ENCODE peak calls at places on chromosomes 16 and 17, in eight cellular contexts. One of them, this sample, is unnamed.
A peak's percentile ranks its signal among the peaks of the same experiment; 100 is the strongest.

GRCh38 chr17:43953746-43954145 is at the start of gene PYY:
- DNase-seq in colonic mucosa: no peak
- DNase-seq in activated T-helper 9 cell treated with anti-CD3 and anti-CD28 coated beads, Interleukin-2, amount 50 U/mL, for 16 hours: no peak
- DNase-seq in NCI-H460: no peak
- DNase-seq in stimulated activated CD8-positive, alpha-beta memory T cell treated with anti-CD3 and anti-CD28 coated beads, Interleukin-7, amount 100 ng/mL, for 1 hour: no peak
- DNase-seq in retina: no peak
- DNase-seq in fibroblast of lung: no peak
- DNase-seq in GM13976: no peak
- DNase-seq in this sample: no peak

GRCh38 chr17:50190278-50191069 is 11.0 kb downstream of the COL1A1 start:
- DNase-seq in colonic mucosa: no peak
- DNase-seq in activated T-helper 9 cell treated with anti-CD3 and anti-CD28 coated beads, Interleukin-2, amount 50 U/mL, for 16 hours: no peak
- DNase-seq in NCI-H460: no peak
- DNase-seq in stimulated activated CD8-positive, alpha-beta memory T cell treated with anti-CD3 and anti-CD28 coated beads, Interleukin-7, amount 100 ng/mL, for 1 hour: no peak
- DNase-seq in retina: no peak
- DNase-seq in fibroblast of lung: no peak
- DNase-seq in GM13976: no peak
- DNase-seq in this sample: no peak

GRCh38 chr16:3094289-3095027 is 4.6 kb downstream of the ZSCAN10 start:
- DNase-seq in colonic mucosa: peak; percentile 67
- DNase-seq in activated T-helper 9 cell treated with anti-CD3 and anti-CD28 coated beads, Interleukin-2, amount 50 U/mL, for 16 hours: peak; percentile 29
- DNase-seq in NCI-H460: peak; percentile 65
- DNase-seq in stimulated activated CD8-positive, alpha-beta memory T cell treated with anti-CD3 and anti-CD28 coated beads, Interleukin-7, amount 100 ng/mL, for 1 hour: no peak
- DNase-seq in retina: no peak
- DNase-seq in fibroblast of lung: peak; percentile 49
- DNase-seq in GM13976: peak; percentile 78
- DNase-seq in this sample: peak; percentile 38

GRCh38 chr16:48201515-48202201 is 42.4 kb upstream of the LONP2 start:
- DNase-seq in colonic mucosa: no peak
- DNase-seq in activated T-helper 9 cell treated with anti-CD3 and anti-CD28 coated beads, Interleukin-2, amount 50 U/mL, for 16 hours: no peak
- DNase-seq in NCI-H460: no peak
- DNase-seq in stimulated activated CD8-positive, alpha-beta memory T cell treated with anti-CD3 and anti-CD28 coated beads, Interleukin-7, amount 100 ng/mL, for 1 hour: no peak
- DNase-seq in retina: no peak
- DNase-seq in fibroblast of lung: no peak
- DNase-seq in GM13976: no peak
- DNase-seq in this sample: peak; percentile 37

GRCh38 chr16:85312174-85312573 is 199.9 kb upstream of the CIBAR2 start:
- DNase-seq in colonic mucosa: no peak
- DNase-seq in activated T-helper 9 cell treated with anti-CD3 and anti-CD28 coated beads, Interleukin-2, amount 50 U/mL, for 16 hours: no peak
- DNase-seq in NCI-H460: no peak
- DNase-seq in stimulated activated CD8-positive, alpha-beta memory T cell treated with anti-CD3 and anti-CD28 coated beads, Interleukin-7, amount 100 ng/mL, for 1 hour: no peak
- DNase-seq in retina: no peak
- DNase-seq in fibroblast of lung: no peak
- DNase-seq in GM13976: no peak
- DNase-seq in this sample: no peak

GRCh38 chr17:47184671-47185070 is 4.4 kb downstream of the CDC27 start:
- DNase-seq in colonic mucosa: no peak
- DNase-seq in activated T-helper 9 cell treated with anti-CD3 and anti-CD28 coated beads, Interleukin-2, amount 50 U/mL, for 16 hours: no peak
- DNase-seq in NCI-H460: no peak
- DNase-seq in stimulated activated CD8-positive, alpha-beta memory T cell treated with anti-CD3 and anti-CD28 coated beads, Interleukin-7, amount 100 ng/mL, for 1 hour: no peak
- DNase-seq in retina: no peak
- DNase-seq in fibroblast of lung: peak; percentile 15
- DNase-seq in GM13976: no peak
- DNase-seq in this sample: no peak

GRCh38 chr17:77833769-77834168 is 124.7 kb upstream of the TNRC6C start:
- DNase-seq in colonic mucosa: no peak
- DNase-seq in activated T-helper 9 cell treated with anti-CD3 and anti-CD28 coated beads, Interleukin-2, amount 50 U/mL, for 16 hours: no peak
- DNase-seq in NCI-H460: no peak
- DNase-seq in stimulated activated CD8-positive, alpha-beta memory T cell treated with anti-CD3 and anti-CD28 coated beads, Interleukin-7, amount 100 ng/mL, for 1 hour: no peak
- DNase-seq in retina: no peak
- DNase-seq in fibroblast of lung: no peak
- DNase-seq in GM13976: no peak
- DNase-seq in this sample: no peak

GRCh38 chr16:4945560-4946502 is 8.9 kb upstream of the PPL start:
- DNase-seq in colonic mucosa: peak; percentile 47
- DNase-seq in activated T-helper 9 cell treated with anti-CD3 and anti-CD28 coated beads, Interleukin-2, amount 50 U/mL, for 16 hours: no peak
- DNase-seq in NCI-H460: peak; percentile 55
- DNase-seq in stimulated activated CD8-positive, alpha-beta memory T cell treated with anti-CD3 and anti-CD28 coated beads, Interleukin-7, amount 100 ng/mL, for 1 hour: no peak
- DNase-seq in retina: no peak
- DNase-seq in fibroblast of lung: peak; percentile 50
- DNase-seq in GM13976: no peak
- DNase-seq in this sample: no peak

GRCh38 chr17:82332669-82333278 is 792 bp downstream of the SECTM1 start:
- DNase-seq in colonic mucosa: no peak
- DNase-seq in activated T-helper 9 cell treated with anti-CD3 and anti-CD28 coated beads, Interleukin-2, amount 50 U/mL, for 16 hours: no peak
- DNase-seq in NCI-H460: no peak
- DNase-seq in stimulated activated CD8-positive, alpha-beta memory T cell treated with anti-CD3 and anti-CD28 coated beads, Interleukin-7, amount 100 ng/mL, for 1 hour: no peak
- DNase-seq in retina: peak; percentile 63
- DNase-seq in fibroblast of lung: peak; percentile 45
- DNase-seq in GM13976: peak; percentile 57
- DNase-seq in this sample: no peak

GRCh38 chr16:7597677-7598076 is 265.0 kb downstream of the RBFOX1 start:
- DNase-seq in colonic mucosa: no peak
- DNase-seq in activated T-helper 9 cell treated with anti-CD3 and anti-CD28 coated beads, Interleukin-2, amount 50 U/mL, for 16 hours: no peak
- DNase-seq in NCI-H460: no peak
- DNase-seq in stimulated activated CD8-positive, alpha-beta memory T cell treated with anti-CD3 and anti-CD28 coated beads, Interleukin-7, amount 100 ng/mL, for 1 hour: no peak
- DNase-seq in retina: no peak
- DNase-seq in fibroblast of lung: no peak
- DNase-seq in GM13976: no peak
- DNase-seq in this sample: no peak

GRCh38 chr16:20821682-20822081 is 15.4 kb downstream of the REXO5 start:
- DNase-seq in colonic mucosa: no peak
- DNase-seq in activated T-helper 9 cell treated with anti-CD3 and anti-CD28 coated beads, Interleukin-2, amount 50 U/mL, for 16 hours: no peak
- DNase-seq in NCI-H460: no peak
- DNase-seq in stimulated activated CD8-positive, alpha-beta memory T cell treated with anti-CD3 and anti-CD28 coated beads, Interleukin-7, amount 100 ng/mL, for 1 hour: no peak
- DNase-seq in retina: no peak
- DNase-seq in fibroblast of lung: no peak
- DNase-seq in GM13976: peak; percentile 26
- DNase-seq in this sample: no peak

GRCh38 chr17:43545383-43545632 is 832 bp downstream of the ETV4 start:
- DNase-seq in colonic mucosa: no peak
- DNase-seq in activated T-helper 9 cell treated with anti-CD3 and anti-CD28 coated beads, Interleukin-2, amount 50 U/mL, for 16 hours: peak; percentile 4
- DNase-seq in NCI-H460: no peak
- DNase-seq in stimulated activated CD8-positive, alpha-beta memory T cell treated with anti-CD3 and anti-CD28 coated beads, Interleukin-7, amount 100 ng/mL, for 1 hour: no peak
- DNase-seq in retina: no peak
- DNase-seq in fibroblast of lung: no peak
- DNase-seq in GM13976: no peak
- DNase-seq in this sample: no peak

GRCh38 chr17:76816590-76817135 is 51.5 kb upstream of the MGAT5B start:
- DNase-seq in colonic mucosa: no peak
- DNase-seq in activated T-helper 9 cell treated with anti-CD3 and anti-CD28 coated beads, Interleukin-2, amount 50 U/mL, for 16 hours: peak; percentile 9
- DNase-seq in NCI-H460: peak; percentile 24
- DNase-seq in stimulated activated CD8-positive, alpha-beta memory T cell treated with anti-CD3 and anti-CD28 coated beads, Interleukin-7, amount 100 ng/mL, for 1 hour: peak; percentile 22
- DNase-seq in retina: peak; percentile 68
- DNase-seq in fibroblast of lung: peak; percentile 48
- DNase-seq in GM13976: peak; percentile 68
- DNase-seq in this sample: peak; percentile 95

GRCh38 chr17:42329025-42329976 is 41.0 kb downstream of the STAT5A start:
- DNase-seq in colonic mucosa: peak; percentile 55
- DNase-seq in activated T-helper 9 cell treated with anti-CD3 and anti-CD28 coated beads, Interleukin-2, amount 50 U/mL, for 16 hours: no peak
- DNase-seq in NCI-H460: no peak
- DNase-seq in stimulated activated CD8-positive, alpha-beta memory T cell treated with anti-CD3 and anti-CD28 coated beads, Interleukin-7, amount 100 ng/mL, for 1 hour: no peak
- DNase-seq in retina: peak; percentile 46
- DNase-seq in fibroblast of lung: peak; percentile 18
- DNase-seq in GM13976: no peak
- DNase-seq in this sample: no peak

GRCh38 chr16:51376080-51376479 is 225.0 kb upstream of the SALL1 start:
- DNase-seq in colonic mucosa: no peak
- DNase-seq in activated T-helper 9 cell treated with anti-CD3 and anti-CD28 coated beads, Interleukin-2, amount 50 U/mL, for 16 hours: no peak
- DNase-seq in NCI-H460: no peak
- DNase-seq in stimulated activated CD8-positive, alpha-beta memory T cell treated with anti-CD3 and anti-CD28 coated beads, Interleukin-7, amount 100 ng/mL, for 1 hour: no peak
- DNase-seq in retina: no peak
- DNase-seq in fibroblast of lung: no peak
- DNase-seq in GM13976: no peak
- DNase-seq in this sample: no peak

GRCh38 chr17:48103379-48103715 is 2.1 kb upstream of the CBX1 start:
- DNase-seq in colonic mucosa: no peak
- DNase-seq in activated T-helper 9 cell treated with anti-CD3 and anti-CD28 coated beads, Interleukin-2, amount 50 U/mL, for 16 hours: no peak
- DNase-seq in NCI-H460: no peak
- DNase-seq in stimulated activated CD8-positive, alpha-beta memory T cell treated with anti-CD3 and anti-CD28 coated beads, Interleukin-7, amount 100 ng/mL, for 1 hour: no peak
- DNase-seq in retina: no peak
- DNase-seq in fibroblast of lung: no peak
- DNase-seq in GM13976: no peak
- DNase-seq in this sample: peak; percentile 56

GRCh38 chr16:72228014-72228413 is 56.1 kb upstream of the PMFBP1 start:
- DNase-seq in colonic mucosa: no peak
- DNase-seq in activated T-helper 9 cell treated with anti-CD3 and anti-CD28 coated beads, Interleukin-2, amount 50 U/mL, for 16 hours: no peak
- DNase-seq in NCI-H460: no peak
- DNase-seq in stimulated activated CD8-positive, alpha-beta memory T cell treated with anti-CD3 and anti-CD28 coated beads, Interleukin-7, amount 100 ng/mL, for 1 hour: no peak
- DNase-seq in retina: no peak
- DNase-seq in fibroblast of lung: no peak
- DNase-seq in GM13976: no peak
- DNase-seq in this sample: no peak

GRCh38 chr17:80892019-80892855 is 99.4 kb upstream of the CHMP6 start:
- DNase-seq in colonic mucosa: peak; percentile 61
- DNase-seq in activated T-helper 9 cell treated with anti-CD3 and anti-CD28 coated beads, Interleukin-2, amount 50 U/mL, for 16 hours: peak; percentile 82
- DNase-seq in NCI-H460: peak; percentile 80
- DNase-seq in stimulated activated CD8-positive, alpha-beta memory T cell treated with anti-CD3 and anti-CD28 coated beads, Interleukin-7, amount 100 ng/mL, for 1 hour: peak; percentile 63
- DNase-seq in retina: peak; percentile 44
- DNase-seq in fibroblast of lung: peak; percentile 97
- DNase-seq in GM13976: peak; percentile 93
- DNase-seq in this sample: peak; percentile 99

GRCh38 chr17:58277107-58277506 is 3.6 kb downstream of the MPO start:
- DNase-seq in colonic mucosa: no peak
- DNase-seq in activated T-helper 9 cell treated with anti-CD3 and anti-CD28 coated beads, Interleukin-2, amount 50 U/mL, for 16 hours: no peak
- DNase-seq in NCI-H460: no peak
- DNase-seq in stimulated activated CD8-positive, alpha-beta memory T cell treated with anti-CD3 and anti-CD28 coated beads, Interleukin-7, amount 100 ng/mL, for 1 hour: no peak
- DNase-seq in retina: no peak
- DNase-seq in fibroblast of lung: peak; percentile 26
- DNase-seq in GM13976: peak; percentile 66
- DNase-seq in this sample: no peak

GRCh38 chr17:40109471-40109824 is 9.1 kb upstream of the NR1D1 start:
- DNase-seq in colonic mucosa: no peak
- DNase-seq in activated T-helper 9 cell treated with anti-CD3 and anti-CD28 coated beads, Interleukin-2, amount 50 U/mL, for 16 hours: no peak
- DNase-seq in NCI-H460: no peak
- DNase-seq in stimulated activated CD8-positive, alpha-beta memory T cell treated with anti-CD3 and anti-CD28 coated beads, Interleukin-7, amount 100 ng/mL, for 1 hour: no peak
- DNase-seq in retina: no peak
- DNase-seq in fibroblast of lung: no peak
- DNase-seq in GM13976: no peak
- DNase-seq in this sample: no peak

GRCh38 chr17:16352303-16352837 is 899 bp downstream of the CENPV start:
- DNase-seq in colonic mucosa: peak; percentile 73
- DNase-seq in activated T-helper 9 cell treated with anti-CD3 and anti-CD28 coated beads, Interleukin-2, amount 50 U/mL, for 16 hours: peak; percentile 16
- DNase-seq in NCI-H460: no peak
- DNase-seq in stimulated activated CD8-positive, alpha-beta memory T cell treated with anti-CD3 and anti-CD28 coated beads, Interleukin-7, amount 100 ng/mL, for 1 hour: no peak
- DNase-seq in retina: peak; percentile 92
- DNase-seq in fibroblast of lung: peak; percentile 36
- DNase-seq in GM13976: peak; percentile 54
- DNase-seq in this sample: peak; percentile 5

GRCh38 chr16:31202402-31203385 is at the start of gene PYCARD:
- DNase-seq in colonic mucosa: peak; percentile 81
- DNase-seq in activated T-helper 9 cell treated with anti-CD3 and anti-CD28 coated beads, Interleukin-2, amount 50 U/mL, for 16 hours: no peak
- DNase-seq in NCI-H460: no peak
- DNase-seq in stimulated activated CD8-positive, alpha-beta memory T cell treated with anti-CD3 and anti-CD28 coated beads, Interleukin-7, amount 100 ng/mL, for 1 hour: no peak
- DNase-seq in retina: peak; percentile 66
- DNase-seq in fibroblast of lung: peak; percentile 28
- DNase-seq in GM13976: peak; percentile 79
- DNase-seq in this sample: peak; percentile 14

This sample was measured in Kasumi-1.